ENCODE peak calls at places on chromosome 7, in six cellular contexts. G, B, U, D, Q and J are unnamed samples. For H3K4me1, the result is how much of the 10 kb centered on the place peaks cover.

GRCh38 chr7:14201353-14201752 is 211.9 kb upstream of the ETV1 start:
- DNase-seq in G (peak), B (no peak), U (no peak), D (no peak), Q (no peak), J (no peak)

GRCh38 chr7:28110427-28111012 is 70.1 kb downstream of the JAZF1 start:
- DNase-seq in G (no peak), B (no peak), U (no peak), D (no peak), Q (no peak), J (no peak)

GRCh38 chr7:79063019-79063698 is 390.3 kb downstream of the MAGI2 start:
- DNase-seq in G (no peak), B (no peak), U (no peak), D (no peak), Q (no peak), J (no peak)

GRCh38 chr7:138449580-138449979 is 10.5 kb upstream of the TRIM24 start:
- DNase-seq in G (peak), B (no peak), U (no peak), D (peak), Q (peak), J (no peak)

GRCh38 chr7:36415104-36415503 is 25.4 kb downstream of the ANLN start:
- DNase-seq in G (no peak), B (no peak), U (no peak), D (no peak), Q (no peak), J (no peak)

GRCh38 chr7:68425377-68425776 is 1172.9 kb upstream of the AUTS2 start:
- DNase-seq in G (no peak), B (no peak), U (no peak), D (peak), Q (no peak), J (no peak)

GRCh38 chr7:25926009-25926408 is 226.0 kb upstream of the NFE2L3 start:
- DNase-seq in G (peak), B (no peak), U (peak), D (peak), Q (no peak), J (no peak)

GRCh38 chr7:44398506-44398905 is 73.1 kb upstream of the CAMK2B start:
- DNase-seq in G (no peak), B (no peak), U (no peak), D (peak), Q (no peak), J (no peak)

GRCh38 chr7:6258440-6259182 is 13.8 kb downstream of the CYTH3 start:
- DNase-seq in G (peak), B (no peak), U (no peak), D (peak), Q (no peak), J (no peak)
- H3K27ac ChIP-seq in G (no peak), B (no peak), U (peak), D (no peak), Q (no peak), J (peak)

DNA sequence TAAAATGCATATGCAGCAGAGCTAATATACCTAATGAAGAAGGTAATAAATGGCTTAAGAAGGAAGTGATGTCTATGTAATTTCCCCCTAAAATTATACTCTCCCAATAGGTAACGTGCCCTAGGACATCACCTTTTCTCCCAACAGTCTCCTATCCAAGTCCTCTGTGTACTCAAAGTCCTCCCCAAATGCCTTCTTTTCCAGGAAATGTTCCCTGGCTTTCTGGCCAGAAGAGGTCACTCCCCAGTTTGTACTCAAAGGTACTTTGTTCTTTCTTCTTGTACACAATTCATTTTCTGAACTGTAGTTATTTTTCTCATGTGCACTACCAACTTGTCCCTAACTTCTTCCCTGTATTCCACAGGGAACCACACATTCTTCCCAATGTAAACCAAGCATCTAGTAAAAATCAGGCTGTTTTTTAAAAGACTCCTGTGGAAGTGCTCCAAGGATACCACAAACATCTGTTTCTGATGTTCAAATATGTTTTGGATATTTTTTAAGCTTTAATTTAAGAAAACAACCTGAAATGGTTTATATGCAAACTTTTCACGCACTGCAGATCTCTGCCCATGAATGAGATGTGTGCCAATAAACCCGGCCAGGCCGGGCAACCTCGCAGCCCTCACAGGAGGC is 262.3 kb upstream of the KLF14 start:
- DNase-seq in G (no peak), B (no peak), U (peak), D (no peak), Q (no peak), J (no peak)
- H3K4me1 ChIP-seq in G (under half), B (under half), U (under half), D (under half), Q (under half), J (under half)

GRCh38 chr7:5495581-5496375 is 72.1 kb upstream of the TNRC18 start:
- DNase-seq in G (no peak), B (peak), U (peak), D (no peak), Q (no peak), J (no peak)
- H3K4me3 ChIP-seq in G (no peak), B (no peak), U (peak), D (no peak), Q (no peak), J (no peak)

DNA sequence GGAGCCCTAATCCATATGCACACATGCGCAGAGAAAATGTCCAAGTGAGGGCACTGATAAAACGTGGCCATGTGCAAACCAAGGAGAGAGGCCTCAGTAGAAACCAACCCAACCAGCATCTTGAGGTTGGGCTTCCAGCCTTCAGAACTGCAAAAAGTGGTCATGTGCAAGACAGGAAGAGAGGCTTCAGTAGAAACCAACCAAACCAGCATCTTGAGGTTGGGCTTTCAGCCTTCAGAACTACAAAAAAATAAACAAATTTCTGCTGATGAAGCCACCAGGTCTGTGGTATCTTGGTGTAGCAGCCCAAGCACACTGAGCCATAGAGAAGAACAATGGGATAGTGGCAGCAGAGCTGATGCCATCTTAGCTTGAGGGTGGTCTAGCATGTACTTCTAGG is 371.5 kb downstream of the CALN1 start:
- DNase-seq in G (no peak), B (no peak), U (no peak), D (no peak), Q (no peak), J (no peak)
- H3K27ac ChIP-seq in G (no peak), B (no peak), U (no peak), D (no peak), Q (no peak), J (no peak)

GRCh38 chr7:93146465-93147127 is 1.6 kb downstream of the SAMD9L start:
- DNase-seq in G (peak), B (no peak), U (no peak), D (no peak), Q (no peak), J (no peak)
- H3K4me1 ChIP-seq in G (under half), B (under half), U (under half), D (under half), Q (under half), J (under half)